ENCODE peak calls at places on chromosomes 1 and 21, in seven cellular contexts. Q is neuronal stem cell, G is H9, J is IMR-90, B is mesenchymal stem cell, N is mesendoderm, F is H1. I is an unnamed sample.

GRCh38 chr1:183893561-183894289 is 88.8 kb downstream of the RGL1 start:
- DNase-seq in Q (no peak), G (no peak), J (no peak), B (no peak), N (no peak), F (no peak), I (no peak)

GRCh38 chr1:155241069-155241679 is 14.1 kb downstream of the ENTREP3 start:
- DNase-seq in Q (no peak), G (peak), J (peak), B (peak), N (peak), F (peak), I (peak)

GRCh38 chr1:209103135-209103534 is 480.4 kb upstream of the CAMK1G start:
- DNase-seq in Q (no peak), G (no peak), J (no peak), B (no peak), N (no peak), F (no peak), I (no peak)

GRCh38 chr1:186059752-186060151 is 315.3 kb downstream of the TPR start:
- DNase-seq in Q (no peak), G (no peak), J (no peak), B (no peak), N (no peak), F (no peak), I (no peak)

GRCh38 chr1:77036560-77036959 is 169.3 kb downstream of the ST6GALNAC5 start:
- DNase-seq in Q (no peak), G (no peak), J (peak), B (peak), N (peak), F (no peak), I (no peak)

GRCh38 chr21:44072111-44072510 is 35.1 kb upstream of the PWP2 start:
- DNase-seq in Q (no peak), G (no peak), J (no peak), B (no peak), N (no peak), F (no peak), I (no peak)

GRCh38 chr1:92476071-92476607 is 10.6 kb downstream of the GFI1 start:
- DNase-seq in Q (no peak), G (peak), J (no peak), B (no peak), N (no peak), F (peak), I (no peak)

GRCh38 chr1:160860840-160861505 is 1.7 kb downstream of the CD244 start:
- DNase-seq in Q (peak), G (no peak), J (no peak), B (no peak), N (no peak), F (no peak), I (no peak)

GRCh38 chr1:178031856-178032320 is 62.0 kb upstream of the RASAL2 start:
- DNase-seq in Q (peak), G (peak), J (peak), B (peak), N (peak), F (peak), I (peak)

GRCh38 chr1:192140382-192140781 is 17.9 kb upstream of the RGS18 start:
- DNase-seq in Q (no peak), G (no peak), J (peak), B (peak), N (no peak), F (no peak), I (no peak)

GRCh38 chr1:97050501-97050900 is 328.9 kb downstream of the PTBP2 start:
- DNase-seq in Q (no peak), G (no peak), J (peak), B (peak), N (peak), F (no peak), I (no peak)

GRCh38 chr1:27074175-27074780 is 61.6 kb upstream of the TENT5B start:
- DNase-seq in Q (no peak), G (no peak), J (peak), B (peak), N (no peak), F (no peak), I (no peak)

GRCh38 chr1:42767510-42767924 is 468 bp downstream of the C1orf50 start:
- DNase-seq in Q (no peak), G (no peak), J (no peak), B (no peak), N (no peak), F (no peak), I (no peak)

GRCh38 chr1:23249785-23250184 is 32.5 kb upstream of the HTR1D start:
- DNase-seq in Q (no peak), G (no peak), J (peak), B (peak), N (peak), F (no peak), I (no peak)

GRCh38 chr1:59272507-59272906 is 24.4 kb upstream of the FGGY start:
- DNase-seq in Q (no peak), G (no peak), J (peak), B (peak), N (no peak), F (no peak), I (peak)

GRCh38 chr21:19489930-19490329 is 1086.3 kb upstream of the TMPRSS15 start:
- DNase-seq in Q (no peak), G (no peak), J (no peak), B (no peak), N (peak), F (no peak), I (no peak)

GRCh38 chr21:26939532-26940181 is 27.2 kb downstream of the ADAMTS5 start:
- DNase-seq in Q (no peak), G (no peak), J (peak), B (peak), N (no peak), F (no peak), I (no peak)

GRCh38 chr1:195105773-195106172 is 1502.5 kb downstream of the KCNT2 start:
- DNase-seq in Q (no peak), G (no peak), J (peak), B (no peak), N (no peak), F (no peak), I (no peak)
- H4K8ac ChIP-seq in Q (no peak), G (no peak), J (no peak), B (no peak), N (no peak), F (no peak), I (no peak)

GRCh38 chr1:165483412-165483811 is 38.5 kb upstream of the RXRG start:
- DNase-seq in Q (no peak), G (no peak), J (no peak), B (no peak), N (no peak), F (no peak), I (no peak)
- H2AK5ac ChIP-seq in Q (no peak), G (no peak), J (no peak), B (no peak), N (no peak), F (no peak), I (no peak)

DNA sequence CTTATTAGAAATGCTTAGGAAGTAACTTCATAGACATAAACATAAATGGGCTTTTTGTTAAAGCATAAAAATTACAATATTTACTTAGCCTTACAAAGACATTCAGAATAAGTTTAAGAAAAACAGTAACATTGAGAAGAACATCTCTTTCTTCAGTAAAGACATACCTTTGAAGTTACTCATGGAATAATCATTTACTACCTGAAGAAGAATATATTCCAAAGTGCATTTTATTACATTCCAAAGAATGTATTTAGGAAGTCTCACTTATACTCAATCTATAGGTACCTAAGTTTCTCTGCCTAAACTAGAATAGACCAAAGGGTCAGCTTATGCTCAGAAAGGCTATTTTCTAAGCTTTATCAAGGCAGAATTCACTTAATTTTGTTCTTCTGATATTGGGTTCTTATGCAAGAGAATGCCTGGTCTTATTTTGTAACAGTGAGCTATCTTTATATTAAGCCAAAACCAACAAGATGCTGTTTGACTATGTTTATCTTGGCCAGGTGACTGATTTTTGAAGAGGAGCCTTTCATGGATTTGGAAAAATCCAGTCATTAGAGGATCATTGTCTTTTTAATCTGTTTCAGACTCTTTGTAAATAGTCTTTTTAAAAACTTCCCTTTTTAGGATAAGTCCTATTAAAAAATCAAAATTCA is 110.1 kb downstream of the OLFML2B start:
- DNase-seq in Q (no peak), G (no peak), J (peak), B (no peak), N (no peak), F (no peak), I (no peak)
- H4K8ac ChIP-seq in Q (no peak), G (no peak), J (no peak), B (no peak), N (no peak), F (no peak), I (no peak)

GRCh38 chr1:30195424-30196134 is 527.8 kb downstream of the MATN1 start:
- DNase-seq in Q (no peak), G (no peak), J (no peak), B (no peak), N (no peak), F (no peak), I (no peak)
- H2AK5ac ChIP-seq in Q (no peak), G (no peak), J (no peak), B (no peak), N (no peak), F (no peak), I (no peak)

GRCh38 chr1:18469514-18469913 is 11.2 kb upstream of the KLHDC7A start:
- DNase-seq in Q (no peak), G (no peak), J (no peak), B (no peak), N (no peak), F (no peak), I (no peak)

GRCh38 chr1:18468570-18468969 is 12.2 kb upstream of the KLHDC7A start:
- DNase-seq in Q (no peak), G (no peak), J (no peak), B (no peak), N (peak), F (no peak), I (no peak)

GRCh38 chr1:18463984-18464664 is 16.6 kb upstream of the KLHDC7A start:
- DNase-seq in Q (no peak), G (no peak), J (no peak), B (no peak), N (no peak), F (no peak), I (no peak)

GRCh38 chr1:18464665-18465050 is 16.1 kb upstream of the KLHDC7A start:
- DNase-seq in Q (no peak), G (no peak), J (no peak), B (no peak), N (no peak), F (no peak), I (no peak)

DNA sequence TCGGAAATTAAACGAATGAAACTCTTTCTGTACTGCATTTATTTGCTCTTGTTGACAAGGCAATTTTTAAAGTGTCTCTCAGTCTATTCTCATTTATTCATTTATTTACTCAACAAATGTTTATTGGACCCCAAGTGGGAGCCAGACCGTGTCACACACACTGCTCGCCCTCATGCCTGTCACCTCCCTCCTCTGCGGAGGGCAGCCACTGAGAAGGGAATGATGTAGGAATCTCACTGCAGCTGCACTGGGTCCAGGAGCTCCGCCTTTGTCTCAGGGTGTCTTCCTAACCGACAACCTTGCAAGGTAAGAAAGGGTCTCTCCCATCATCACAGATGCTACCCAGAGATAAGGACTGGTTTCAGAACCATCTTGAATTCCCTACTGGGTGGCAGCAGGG is 14.1 kb upstream of the KLHDC7A start:
- DNase-seq in Q (no peak), G (no peak), J (no peak), B (no peak), N (no peak), F (no peak), I (no peak)
- H4K8ac ChIP-seq in Q (no peak), G (no peak), J (no peak), B (no peak), N (no peak), F (no peak), I (no peak)

GRCh38 chr1:64155285-64155684 is 48.1 kb upstream of the UBE2U start:
- DNase-seq in Q (no peak), G (no peak), J (no peak), B (no peak), N (peak), F (no peak), I (no peak)
- H2AK5ac ChIP-seq in Q (no peak), G (no peak), J (no peak), B (no peak), N (no peak), F (no peak), I (no peak)

GRCh38 chr1:170711682-170712081 is 47.8 kb downstream of the PRRX1 start:
- DNase-seq in Q (no peak), G (no peak), J (peak), B (peak), N (no peak), F (no peak), I (no peak)
- H4K8ac ChIP-seq in Q (no peak), G (no peak), J (no peak), B (no peak), N (no peak), F (no peak), I (no peak)

DNA sequence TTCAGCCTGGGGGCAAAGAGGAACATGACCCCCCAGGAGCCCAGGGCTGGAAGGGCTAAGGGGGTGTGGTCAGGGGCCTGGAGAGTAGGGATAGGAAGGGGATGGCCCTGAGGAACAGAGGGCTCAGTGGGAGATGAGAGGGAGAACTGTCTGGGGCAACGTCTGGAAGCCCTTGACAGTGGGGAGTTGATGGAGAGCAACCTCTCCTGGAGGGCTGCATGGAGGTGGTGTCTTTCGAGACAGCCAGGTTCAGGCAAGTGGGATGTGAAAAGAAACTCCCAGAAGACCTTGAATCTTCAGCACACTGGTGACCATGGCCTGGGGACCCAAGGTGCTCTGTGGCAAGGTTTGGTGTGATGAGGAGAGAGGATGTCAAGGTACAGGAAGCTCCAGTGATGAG is 54.2 kb upstream of the RUNX3 start:
- DNase-seq in Q (no peak), G (no peak), J (no peak), B (no peak), N (no peak), F (no peak), I (no peak)
- H2AK5ac ChIP-seq in Q (peak), G (no peak), J (no peak), B (no peak), N (no peak), F (no peak), I (no peak)